ENCODE peak calls at places on chromosomes 13 and 19, in seven cellular contexts. G is H9, L is IMR-90, I is neuronal stem cell, N is trophoblast cell, H is H1, E is mesenchymal stem cell. P is an unnamed sample.

GRCh38 chr19:324716-325115 is 19.9 kb downstream of the MIER2 start:
- DNase-seq in G (no peak), L (no peak), I (no peak), N (no peak), H (no peak), E (no peak), P (no peak)

GRCh38 chr13:96994030-96994848 is at the start of gene OXGR1:
- DNase-seq in G (peak), L (no peak), I (peak), N (peak), H (no peak), E (no peak), P (peak)

GRCh38 chr13:99892866-99893504 is 78.6 kb downstream of the ZIC5 start:
- DNase-seq in G (no peak), L (no peak), I (no peak), N (no peak), H (no peak), E (no peak), P (no peak)

GRCh38 chr19:610801-611505 is 21.3 kb downstream of the HCN2 start:
- DNase-seq in G (no peak), L (peak), I (no peak), N (no peak), H (no peak), E (peak), P (no peak)

GRCh38 chr19:31285744-31286143 is 63.5 kb downstream of the TSHZ3 start:
- DNase-seq in G (no peak), L (peak), I (no peak), N (no peak), H (no peak), E (peak), P (no peak)

GRCh38 chr19:53908106-53908932 is 759 bp upstream of the CACNG7 start:
- DNase-seq in G (peak), L (peak), I (peak), N (peak), H (no peak), E (no peak), P (peak)

GRCh38 chr19:55473613-55474012 is 2.8 kb upstream of the ZNF628 start:
- DNase-seq in G (no peak), L (no peak), I (no peak), N (no peak), H (no peak), E (no peak), P (peak)

GRCh38 chr13:60448907-60449510 is 52.0 kb downstream of the TDRD3 start:
- DNase-seq in G (no peak), L (peak), I (peak), N (peak), H (no peak), E (peak), P (peak)

GRCh38 chr19:12611361-12611699 is 610 bp downstream of the ZNF791 start:
- DNase-seq in G (peak), L (peak), I (peak), N (peak), H (no peak), E (peak), P (peak)

GRCh38 chr13:25286969-25287961 is at the start of gene MTMR6:
- DNase-seq in G (peak), L (peak), I (peak), N (peak), H (peak), E (peak), P (peak)

GRCh38 chr13:83831796-83832195 is 50.5 kb downstream of the SLITRK1 start:
- DNase-seq in G (no peak), L (no peak), I (no peak), N (no peak), H (no peak), E (no peak), P (no peak)

GRCh38 chr13:68190826-68191225 is 960.7 kb upstream of the PCDH9 start:
- DNase-seq in G (no peak), L (no peak), I (no peak), N (peak), H (no peak), E (peak), P (peak)

GRCh38 chr13:23984541-23984940 is 87.2 kb upstream of the C1QTNF9B start:
- DNase-seq in G (no peak), L (no peak), I (no peak), N (peak), H (no peak), E (no peak), P (no peak)

GRCh38 chr19:13430790-13431582 is 75.3 kb downstream of the CACNA1A start:
- DNase-seq in G (peak), L (peak), I (peak), N (peak), H (no peak), E (peak), P (peak)

GRCh38 chr19:38538793-38539528 is 78.8 kb downstream of the MAP4K1 start:
- DNase-seq in G (no peak), L (no peak), I (no peak), N (no peak), H (no peak), E (no peak), P (no peak)

GRCh38 chr13:51643882-51644281 is 59.6 kb downstream of the WDFY2 start:
- DNase-seq in G (no peak), L (peak), I (no peak), N (no peak), H (no peak), E (peak), P (peak)

GRCh38 chr19:10510301-10510802 is 6.9 kb downstream of the S1PR5 start:
- DNase-seq in G (peak), L (no peak), I (peak), N (peak), H (no peak), E (no peak), P (peak)

GRCh38 chr13:97259787-97260641 is 37.9 kb downstream of the MBNL2 start:
- DNase-seq in G (no peak), L (peak), I (no peak), N (peak), H (no peak), E (peak), P (peak)

GRCh38 chr19:44476559-44477408 is 23.5 kb downstream of the ZNF180 start:
- DNase-seq in G (no peak), L (peak), I (no peak), N (peak), H (no peak), E (peak), P (peak)

GRCh38 chr13:72290962-72291681 is 424.1 kb upstream of the DACH1 start:
- DNase-seq in G (peak), L (no peak), I (no peak), N (peak), H (peak), E (peak), P (peak)

GRCh38 chr19:9580728-9581127 is 3.6 kb downstream of the ZNF121 start:
- DNase-seq in G (no peak), L (no peak), I (no peak), N (no peak), H (no peak), E (no peak), P (no peak)

DNA sequence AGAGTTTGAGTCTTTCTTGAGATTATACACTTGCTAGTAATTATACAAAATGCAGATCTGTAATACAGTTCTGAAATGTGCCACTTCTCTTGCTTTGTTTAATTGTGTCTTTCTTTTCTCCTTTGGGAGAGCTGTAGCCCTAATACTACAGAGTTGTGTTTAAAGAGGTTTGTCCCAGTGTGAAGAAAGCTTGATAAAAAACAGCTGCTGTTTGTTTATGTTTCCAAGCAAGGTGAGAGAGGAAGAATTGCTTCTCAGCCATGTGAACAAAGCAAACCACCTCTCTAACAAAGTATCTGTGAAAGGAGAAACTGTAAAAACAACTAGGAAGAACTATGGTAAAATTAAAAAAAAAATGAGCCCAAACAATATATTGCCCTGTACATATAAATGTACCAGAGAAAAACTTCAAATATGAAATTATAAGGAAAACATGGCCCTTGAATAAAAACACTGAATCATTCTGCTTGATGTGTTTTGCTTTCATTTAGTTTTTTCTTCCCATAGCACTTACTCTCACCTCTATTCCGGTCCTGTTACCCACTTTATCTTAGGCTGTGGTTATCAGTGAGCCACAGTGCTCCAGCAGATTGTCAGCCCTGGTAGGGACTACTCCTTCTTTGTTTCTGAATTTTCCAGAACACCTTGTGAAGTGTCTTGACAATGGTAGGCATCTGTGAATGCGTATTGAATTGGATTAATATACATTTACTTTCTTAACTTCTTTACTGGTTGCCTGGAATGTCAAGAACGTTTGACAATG is 257.1 kb downstream of the MTUS2 start:
- DNase-seq in G (no peak), L (no peak), I (no peak), N (no peak), H (no peak), E (no peak), P (peak)
- H3K4ac ChIP-seq in G (no peak), L (no peak), I (no peak), N (no peak), H (no peak), E (no peak), P (no peak)

GRCh38 chr13:103795892-103796478 is 729.8 kb upstream of the SLC10A2 start:
- DNase-seq in G (no peak), L (no peak), I (no peak), N (no peak), H (no peak), E (no peak), P (no peak)
- H3K18ac ChIP-seq in G (no peak), L (no peak), I (no peak), N (no peak), H (no peak), E (no peak), P (no peak)

DNA sequence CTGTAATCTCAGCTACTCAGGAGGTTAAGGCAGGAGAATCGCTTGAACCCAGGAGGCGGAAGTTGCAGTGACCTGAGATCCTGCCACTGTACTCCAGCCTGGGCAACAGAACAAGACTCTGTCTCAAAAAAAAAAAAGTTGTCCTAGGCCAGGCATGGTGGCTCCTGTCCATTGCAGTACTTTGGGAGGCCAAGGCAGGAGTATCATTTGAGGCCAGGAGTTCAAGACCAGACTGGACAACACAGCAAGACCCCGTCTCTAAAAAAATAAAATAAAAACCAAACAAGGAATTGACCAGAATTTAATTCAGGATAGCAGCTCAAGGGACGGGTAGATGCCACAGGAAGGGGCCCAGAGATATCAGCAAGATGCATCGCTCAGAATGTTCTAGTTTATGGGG is 4.9 kb downstream of the SULT2B1 start:
- DNase-seq in G (no peak), L (no peak), I (no peak), N (no peak), H (no peak), E (no peak), P (no peak)
- H3K27ac ChIP-seq in G (no peak), L (no peak), I (no peak), N (peak), H (no peak), E (no peak), P (no peak)

DNA sequence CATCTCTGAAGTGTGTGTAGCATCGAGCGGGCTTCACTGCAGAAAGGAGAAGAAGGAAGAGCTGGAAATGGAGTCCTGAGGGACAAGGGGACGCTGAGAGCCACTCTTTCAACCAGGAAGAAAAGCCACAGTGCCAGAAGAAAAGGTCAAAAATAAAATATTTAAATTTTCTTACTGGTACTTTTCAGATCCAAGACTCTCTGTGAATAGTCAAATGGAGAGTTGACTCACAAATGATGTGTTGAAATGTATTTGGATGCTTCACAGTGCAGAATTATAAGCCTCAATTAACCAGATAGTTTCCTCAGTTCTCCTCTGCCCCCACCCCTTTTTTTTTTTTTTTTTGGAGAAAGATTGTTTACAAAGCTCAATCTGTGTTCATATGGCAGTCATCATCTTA is 470.8 kb downstream of the FGF9 start:
- DNase-seq in G (no peak), L (no peak), I (no peak), N (no peak), H (no peak), E (no peak), P (no peak)
- H3K4ac ChIP-seq in G (no peak), L (no peak), I (no peak), N (no peak), H (no peak), E (no peak), P (no peak)

GRCh38 chr19:17515408-17516149 is 4.1 kb downstream of the PGLS start:
- DNase-seq in G (no peak), L (no peak), I (no peak), N (peak), H (no peak), E (no peak), P (no peak)
- H3K18ac ChIP-seq in G (no peak), L (no peak), I (no peak), N (no peak), H (no peak), E (no peak), P (no peak)